ENCODE peak calls at places on chromosome 7, in eight cellular contexts. W, Z, N, U, L, P, Y and R are unnamed samples.

GRCh38 chr7:30445770-30446169 is 32.8 kb downstream of the NOD1 start:
- DNase-seq in N (no peak), W (no peak), L (no peak), Z (peak; percentile 78), P (peak; percentile 65), Y (peak; percentile 53), U (peak; percentile 34), R (peak; percentile 50)

GRCh38 chr7:138979988-138980574 is 1.1 kb downstream of the KIAA1549 start:
- DNase-seq in P (no peak), Y (no peak), L (no peak), N (no peak), W (peak; percentile 61), U (no peak), Z (no peak), R (no peak)

GRCh38 chr7:133369130-133369529 is 116.3 kb downstream of the EXOC4 start:
- DNase-seq in U (no peak), N (no peak), P (no peak), L (no peak), W (no peak), Y (no peak), Z (no peak), R (no peak)

GRCh38 chr7:50962962-50963374 is 180.3 kb upstream of the GRB10 start:
- DNase-seq in U (no peak), N (peak; percentile 91), Z (no peak), W (no peak), Y (no peak), L (peak; percentile 99), P (peak; percentile 78), R (no peak)

GRCh38 chr7:130156140-130156539 is 49.1 kb downstream of the TMEM209 start:
- DNase-seq in P (no peak), L (no peak), N (no peak), U (no peak), W (no peak), Y (no peak), Z (no peak), R (no peak)

GRCh38 chr7:108660465-108660864 is 90.8 kb downstream of the DNAJB9 start:
- DNase-seq in Y (no peak), U (no peak), W (no peak), L (no peak), Z (no peak), N (peak; percentile 36), P (no peak), R (no peak)

GRCh38 chr7:135673360-135673706 is 11.0 kb downstream of the STMP1 start:
- DNase-seq in L (no peak), U (no peak), N (no peak), P (no peak), Z (no peak), Y (no peak), W (no peak), R (no peak)

GRCh38 chr7:32070406-32071360 is at the start of gene PDE1C:
- DNase-seq in W (peak; percentile 75), Y (no peak), P (no peak), U (no peak), N (no peak), Z (no peak), L (no peak), R (no peak)

GRCh38 chr7:13016633-13017324 is 329.3 kb downstream of the ARL4A start:
- DNase-seq in N (no peak), Z (no peak), W (no peak), L (peak; percentile 58), Y (no peak), U (no peak), P (no peak), R (no peak)

GRCh38 chr7:151914051-151914450 is 37.1 kb upstream of the PRKAG2 start:
- DNase-seq in L (no peak), W (no peak), N (no peak), P (no peak), Z (no peak), Y (no peak), U (no peak), R (no peak)

GRCh38 chr7:45435846-45436245 is 138.3 kb upstream of the ADCY1 start:
- DNase-seq in Z (no peak), P (no peak), W (no peak), Y (no peak), N (peak; percentile 17), U (no peak), L (peak; percentile 39), R (no peak)